ENCODE peak calls at places on chromosomes 3 and 15, in seven cellular contexts. X is A549, Z is K562, N is H1, K is HCT116, R is HepG2, Q is GM12878. S is an unnamed sample.

GRCh38 chr3:43423142-43423541 is 136.8 kb downstream of the SNRK start:
- DNase-seq in X (no peak), Z (no peak), N (no peak), K (no peak), R (no peak), Q (no peak), S (no peak)

GRCh38 chr3:102169915-102170479 is 264.8 kb upstream of the ZPLD1 start:
- DNase-seq in X (no peak), Z (no peak), N (no peak), K (no peak), R (no peak), Q (no peak), S (no peak)

GRCh38 chr3:106305127-106305526 is 436.3 kb upstream of the CBLB start:
- DNase-seq in X (no peak), Z (no peak), N (no peak), K (no peak), R (no peak), Q (no peak), S (no peak)

GRCh38 chr3:175778994-175779393 is 919.9 kb downstream of the NAALADL2 start:
- DNase-seq in X (no peak), Z (no peak), N (no peak), K (no peak), R (no peak), Q (no peak), S (peak)

GRCh38 chr3:183554377-183554776 is 1.1 kb downstream of the KLHL6 start:
- DNase-seq in X (no peak), Z (no peak), N (no peak), K (no peak), R (no peak), Q (no peak), S (peak)

GRCh38 chr3:156674911-156675743 is 737 bp downstream of the TIPARP start:
- DNase-seq in X (peak), Z (peak), N (no peak), K (no peak), R (no peak), Q (no peak), S (peak)

GRCh38 chr3:16280671-16281070 is 15.7 kb downstream of the OXNAD1 start:
- DNase-seq in X (no peak), Z (no peak), N (no peak), K (no peak), R (no peak), Q (no peak), S (peak)

GRCh38 chr3:147930417-147930816 is 521.3 kb downstream of the ZIC1 start:
- DNase-seq in X (peak), Z (no peak), N (no peak), K (no peak), R (no peak), Q (no peak), S (peak)

GRCh38 chr3:131856171-131856570 is 178.6 kb downstream of the CPNE4 start:
- DNase-seq in X (no peak), Z (no peak), N (no peak), K (no peak), R (no peak), Q (no peak), S (no peak)

GRCh38 chr15:95259513-95259912 is 1028.2 kb downstream of the MCTP2 start:
- DNase-seq in X (peak), Z (peak), N (peak), K (peak), R (peak), Q (peak), S (peak)

GRCh38 chr3:63625161-63625560 is 27.3 kb upstream of the SNTN start:
- DNase-seq in X (no peak), Z (no peak), N (no peak), K (no peak), R (no peak), Q (no peak), S (peak)

GRCh38 chr15:76310470-76311070 is 699 bp downstream of the ETFA start:
- DNase-seq in X (no peak), Z (no peak), N (no peak), K (no peak), R (no peak), Q (no peak), S (peak)

GRCh38 chr15:31238906-31239305 is 87.7 kb upstream of the KLF13 start:
- DNase-seq in X (no peak), Z (no peak), N (no peak), K (no peak), R (no peak), Q (no peak), S (no peak)

GRCh38 chr3:169769287-169770181 is at the start of gene ACTRT3:
- DNase-seq in X (peak), Z (no peak), N (no peak), K (peak), R (peak), Q (no peak), S (peak)

GRCh38 chr3:99118381-99118780 is 216.9 kb upstream of the DCBLD2 start:
- DNase-seq in X (no peak), Z (no peak), N (no peak), K (no peak), R (no peak), Q (no peak), S (no peak)

GRCh38 chr3:8621872-8622271 is 22.7 kb downstream of the SSUH2 start:
- DNase-seq in X (no peak), Z (no peak), N (no peak), K (no peak), R (no peak), Q (no peak), S (no peak)

GRCh38 chr15:48010321-48010720 is 110.5 kb upstream of the SLC24A5 start:
- DNase-seq in X (no peak), Z (no peak), N (no peak), K (no peak), R (no peak), Q (no peak), S (no peak)

GRCh38 chr15:36491912-36492311 is 87.5 kb upstream of the CDIN1 start:
- DNase-seq in X (no peak), Z (no peak), N (no peak), K (no peak), R (no peak), Q (no peak), S (no peak)

GRCh38 chr3:170816341-170816740 is 53.7 kb downstream of the RPL22L1 start:
- DNase-seq in X (no peak), Z (no peak), N (no peak), K (no peak), R (no peak), Q (no peak), S (no peak)

GRCh38 chr3:81173514-81173913 is 587.9 kb downstream of the GBE1 start:
- DNase-seq in X (peak), Z (no peak), N (no peak), K (no peak), R (peak), Q (no peak), S (peak)

GRCh38 chr15:29936353-29937049 is 114.2 kb upstream of the TJP1 start:
- DNase-seq in X (no peak), Z (no peak), N (no peak), K (no peak), R (no peak), Q (no peak), S (no peak)

GRCh38 chr3:66593978-66594377 is 93.2 kb upstream of the LRIG1 start:
- DNase-seq in X (peak), Z (no peak), N (no peak), K (peak), R (peak), Q (no peak), S (no peak)
- TF ChIP-seq MAX in X (peak), Z (no peak), N (no peak), K (peak), R (no peak), Q (no peak), S (no peak)

DNA sequence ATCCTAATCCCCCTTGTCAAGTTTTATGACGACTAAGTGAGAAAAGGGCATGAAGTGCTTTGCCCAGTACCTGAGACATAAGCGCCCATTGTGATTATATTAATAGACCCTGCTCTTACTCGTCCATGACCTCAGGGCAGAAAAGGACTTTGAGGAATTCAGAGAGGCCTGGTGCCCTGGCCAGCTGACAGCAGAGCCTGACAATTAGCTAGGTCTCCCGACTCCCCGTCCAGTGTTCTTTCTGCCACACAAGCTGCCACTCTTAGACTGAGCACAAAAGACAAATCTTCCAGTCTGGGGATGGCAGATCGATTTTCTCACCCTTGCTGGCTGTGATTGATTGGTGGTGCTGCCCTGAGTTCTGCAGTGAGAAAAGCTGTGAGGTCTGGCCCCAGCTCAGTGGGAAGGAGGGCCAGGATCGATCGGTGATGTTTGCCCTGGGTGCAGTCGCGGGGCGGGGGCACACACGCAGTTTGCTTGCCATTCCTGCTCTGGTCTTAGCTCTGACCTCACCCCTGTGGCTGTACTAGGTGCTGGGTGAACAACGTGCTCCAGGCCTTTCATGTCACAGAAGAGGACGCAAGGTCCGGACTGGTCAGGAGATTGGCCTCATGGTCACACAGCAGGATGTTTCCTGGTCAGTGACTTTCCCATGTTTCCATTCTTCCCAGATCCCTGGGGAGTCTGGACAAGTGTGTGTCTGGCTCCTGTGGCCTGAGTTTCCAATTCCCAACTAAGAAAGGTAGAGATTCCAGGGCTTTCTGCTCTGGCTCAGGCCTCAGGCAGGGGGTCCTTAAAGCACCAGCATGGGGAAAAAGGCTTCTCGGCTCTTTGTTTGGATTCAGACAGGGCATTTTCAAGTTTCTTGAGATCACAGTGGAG is 67.4 kb upstream of the TLE3 start:
- DNase-seq in X (no peak), Z (no peak), N (no peak), K (no peak), R (peak), Q (no peak), S (no peak)
- TF ChIP-seq POLR2A in X (no peak), Z (no peak), N (no peak), K (no peak), R (no peak), Q (no peak), S (no peak)

GRCh38 chr15:43969802-43970375 is 143.1 kb downstream of the WDR76 start:
- DNase-seq in X (no peak), Z (no peak), N (no peak), K (no peak), R (no peak), Q (no peak), S (no peak)
- H3K27ac ChIP-seq in X (no peak), Z (no peak), N (no peak), K (no peak), R (no peak), Q (no peak), S (no peak)

GRCh38 chr15:73881539-73882320 is 8.4 kb downstream of the TBC1D21 start:
- DNase-seq in X (no peak), Z (no peak), N (no peak), K (no peak), R (no peak), Q (no peak), S (no peak)
- TF ChIP-seq MAX in X (no peak), Z (no peak), N (no peak), K (no peak), R (no peak), Q (no peak), S (no peak)

GRCh38 chr15:101641894-101642293 is 10.3 kb downstream of the TM2D3 start:
- DNase-seq in X (no peak), Z (no peak), N (no peak), K (no peak), R (no peak), Q (peak), S (peak)
- TF ChIP-seq POLR2A in X (no peak), Z (no peak), N (no peak), K (no peak), R (no peak), Q (no peak), S (no peak)

GRCh38 chr3:129026728-129027543 is 25.8 kb downstream of the EFCC1 start:
- DNase-seq in X (peak), Z (peak), N (peak), K (peak), R (peak), Q (peak), S (peak)
- H3K27ac ChIP-seq in X (peak), Z (peak), N (no peak), K (peak), R (no peak), Q (no peak), S (no peak)

GRCh38 chr3:34239870-34240269 is 441.4 kb downstream of the PDCD6IP start:
- DNase-seq in X (no peak), Z (no peak), N (no peak), K (no peak), R (no peak), Q (no peak), S (no peak)
- TF ChIP-seq MAX in X (no peak), Z (no peak), N (no peak), K (no peak), R (no peak), Q (no peak), S (no peak)

DNA sequence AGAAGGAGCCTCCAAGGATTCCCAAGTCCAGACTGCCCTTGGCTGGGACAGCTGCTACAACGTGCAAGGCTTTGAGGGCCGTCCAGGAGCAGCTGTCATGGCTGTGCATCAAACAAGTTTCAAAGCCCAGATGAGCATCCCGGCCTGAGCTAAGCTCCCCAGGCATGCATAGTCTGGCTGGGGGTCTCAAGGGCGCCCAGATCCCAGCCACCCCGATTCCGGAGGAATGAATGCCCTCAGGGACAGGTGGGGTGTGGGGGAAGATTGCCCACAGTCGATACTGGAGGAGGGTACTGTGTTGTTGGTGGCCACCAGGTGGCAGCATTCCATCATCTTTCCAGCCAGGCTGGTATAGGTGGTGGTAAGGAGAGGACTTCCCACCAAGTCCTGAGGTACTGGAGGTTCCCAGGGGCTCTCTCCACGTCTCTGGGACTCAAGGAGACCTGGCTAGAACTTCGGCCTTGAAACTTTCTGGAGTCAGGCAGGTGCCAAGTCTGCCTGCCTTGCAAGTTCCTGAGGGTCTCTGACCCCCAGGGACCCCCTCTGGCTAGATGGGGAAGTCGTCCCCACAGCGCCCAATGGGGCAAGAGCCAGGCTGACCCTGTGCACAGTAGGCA is 32.8 kb downstream of the RBM5 start:
- DNase-seq in X (peak), Z (peak), N (peak), K (peak), R (peak), Q (peak), S (peak)
- TF ChIP-seq POLR2A in X (no peak), Z (peak), N (no peak), K (no peak), R (no peak), Q (peak), S (peak)

DNA sequence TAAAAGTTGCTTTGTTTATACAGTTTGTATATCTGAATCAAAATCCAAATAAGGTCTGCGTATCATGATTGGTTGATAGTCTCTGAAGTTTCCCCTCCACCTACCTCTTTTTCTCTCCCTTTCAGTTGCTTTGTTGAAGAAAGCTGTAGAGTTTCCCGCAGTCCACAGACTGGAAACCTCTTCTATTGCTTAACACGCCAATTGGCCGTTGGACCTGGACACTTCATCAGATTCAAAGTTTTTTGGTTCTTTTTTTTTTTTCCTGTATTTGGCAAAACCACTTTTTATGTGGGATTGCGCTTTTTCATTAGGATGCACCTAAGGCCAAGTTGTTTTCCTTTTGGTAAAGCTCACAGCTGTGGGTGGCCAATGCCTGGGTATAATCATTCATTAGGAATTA is 14.5 kb upstream of the TM4SF1 start:
- DNase-seq in X (no peak), Z (no peak), N (no peak), K (no peak), R (no peak), Q (no peak), S (no peak)
- H3K27ac ChIP-seq in X (peak), Z (no peak), N (no peak), K (no peak), R (peak), Q (no peak), S (no peak)

GRCh38 chr3:23800731-23801130 is 5.0 kb upstream of the UBE2E1 start:
- DNase-seq in X (peak), Z (no peak), N (no peak), K (peak), R (no peak), Q (no peak), S (peak)
- TF ChIP-seq MAX in X (no peak), Z (no peak), N (no peak), K (no peak), R (no peak), Q (no peak), S (no peak)

S was measured in endothelial cell of umbilical vein.